ENCODE peak calls at places on chromosomes 5 and 9, in five cellular contexts. One of them, this sample, is unnamed.

GRCh38 chr9:131951905-131952304 is 127.8 kb downstream of the MED27 start:
- DNase-seq in sigmoid colon: no peak
- DNase-seq in fibroblast of lung: peak; percentile 31
- DNase-seq in mammary epithelial cell: no peak
- DNase-seq in GM10248: no peak
- DNase-seq in this sample: no peak

GRCh38 chr5:6398570-6399230 is 20.4 kb upstream of the MED10 start:
- DNase-seq in sigmoid colon: no peak
- DNase-seq in fibroblast of lung: no peak
- DNase-seq in mammary epithelial cell: no peak
- DNase-seq in GM10248: no peak
- DNase-seq in this sample: no peak

GRCh38 chr5:37900692-37901091 is 60.9 kb upstream of the GDNF start:
- DNase-seq in sigmoid colon: peak; percentile 67
- DNase-seq in fibroblast of lung: peak; percentile 35
- DNase-seq in mammary epithelial cell: peak; percentile 24
- DNase-seq in GM10248: no peak
- DNase-seq in this sample: no peak

GRCh38 chr5:38906503-38906902 is 60.7 kb downstream of the OSMR start:
- DNase-seq in sigmoid colon: no peak
- DNase-seq in fibroblast of lung: no peak
- DNase-seq in mammary epithelial cell: no peak
- DNase-seq in GM10248: no peak
- DNase-seq in this sample: no peak

GRCh38 chr9:2231831-2232230 is 216.7 kb downstream of the SMARCA2 start:
- DNase-seq in sigmoid colon: no peak
- DNase-seq in fibroblast of lung: peak; percentile 83
- DNase-seq in mammary epithelial cell: peak; percentile 32
- DNase-seq in GM10248: no peak
- DNase-seq in this sample: no peak

GRCh38 chr5:56342612-56343011 is 109.5 kb upstream of the ANKRD55 start:
- DNase-seq in sigmoid colon: no peak
- DNase-seq in fibroblast of lung: no peak
- DNase-seq in mammary epithelial cell: no peak
- DNase-seq in GM10248: no peak
- DNase-seq in this sample: no peak

GRCh38 chr5:111983459-111983858 is 226.5 kb upstream of the NREP start:
- DNase-seq in sigmoid colon: no peak
- DNase-seq in fibroblast of lung: peak; percentile 32
- DNase-seq in mammary epithelial cell: no peak
- DNase-seq in GM10248: no peak
- DNase-seq in this sample: no peak

GRCh38 chr5:137316346-137316736 is 182.8 kb downstream of the SPOCK1 start:
- DNase-seq in sigmoid colon: no peak
- DNase-seq in fibroblast of lung: peak; percentile 76
- DNase-seq in mammary epithelial cell: no peak
- DNase-seq in GM10248: no peak
- DNase-seq in this sample: no peak

GRCh38 chr9:114220129-114220541 is 64.8 kb downstream of the COL27A1 start:
- DNase-seq in sigmoid colon: no peak
- DNase-seq in fibroblast of lung: no peak
- DNase-seq in mammary epithelial cell: no peak
- DNase-seq in GM10248: no peak
- DNase-seq in this sample: no peak

GRCh38 chr9:136721339-136722092 is 9.1 kb downstream of the DIPK1B start:
- DNase-seq in sigmoid colon: no peak
- DNase-seq in fibroblast of lung: peak; percentile 87
- DNase-seq in mammary epithelial cell: peak; percentile 71
- DNase-seq in GM10248: no peak
- DNase-seq in this sample: no peak

GRCh38 chr5:78527054-78527884 is 121.3 kb downstream of the LHFPL2 start:
- DNase-seq in sigmoid colon: peak; percentile 92
- DNase-seq in fibroblast of lung: peak; percentile 97
- DNase-seq in mammary epithelial cell: peak; percentile 89
- DNase-seq in GM10248: no peak
- DNase-seq in this sample: peak; percentile 88

GRCh38 chr5:164090358-164090757 is 584.9 kb downstream of the MAT2B start:
- DNase-seq in sigmoid colon: no peak
- DNase-seq in fibroblast of lung: no peak
- DNase-seq in mammary epithelial cell: no peak
- DNase-seq in GM10248: no peak
- DNase-seq in this sample: no peak

GRCh38 chr9:92887880-92888338 is 10.1 kb upstream of the ZNF484 start:
- DNase-seq in sigmoid colon: no peak
- DNase-seq in fibroblast of lung: no peak
- DNase-seq in mammary epithelial cell: no peak
- DNase-seq in GM10248: no peak
- DNase-seq in this sample: no peak

GRCh38 chr5:155689403-155689802 is 637.6 kb upstream of the SGCD start:
- DNase-seq in sigmoid colon: no peak
- DNase-seq in fibroblast of lung: no peak
- DNase-seq in mammary epithelial cell: no peak
- DNase-seq in GM10248: no peak
- DNase-seq in this sample: no peak

GRCh38 chr9:96484521-96484931 is 34.6 kb downstream of the HABP4 start:
- DNase-seq in sigmoid colon: no peak
- DNase-seq in fibroblast of lung: peak; percentile 18
- DNase-seq in mammary epithelial cell: no peak
- DNase-seq in GM10248: peak; percentile 77
- DNase-seq in this sample: no peak

GRCh38 chr5:172450861-172451695 is 3.2 kb downstream of the SH3PXD2B start:
- DNase-seq in sigmoid colon: peak; percentile 81
- DNase-seq in fibroblast of lung: no peak
- DNase-seq in mammary epithelial cell: no peak
- DNase-seq in GM10248: peak; percentile 46
- DNase-seq in this sample: no peak

GRCh38 chr5:136200130-136200529 is 7.2 kb upstream of the SMIM32 start:
- DNase-seq in sigmoid colon: no peak
- DNase-seq in fibroblast of lung: no peak
- DNase-seq in mammary epithelial cell: no peak
- DNase-seq in GM10248: no peak
- DNase-seq in this sample: no peak

GRCh38 chr5:100519075-100519474 is 16.1 kb upstream of the FAM174A start:
- DNase-seq in sigmoid colon: no peak
- DNase-seq in fibroblast of lung: no peak
- DNase-seq in mammary epithelial cell: no peak
- DNase-seq in GM10248: no peak
- DNase-seq in this sample: no peak

GRCh38 chr9:135962696-135963307 is 1.6 kb upstream of the UBAC1 start:
- DNase-seq in sigmoid colon: no peak
- DNase-seq in fibroblast of lung: no peak
- DNase-seq in mammary epithelial cell: no peak
- DNase-seq in GM10248: no peak
- DNase-seq in this sample: no peak

GRCh38 chr5:119578937-119579336 is 50.4 kb upstream of the FAM170A start:
- DNase-seq in sigmoid colon: no peak
- DNase-seq in fibroblast of lung: peak; percentile 1
- DNase-seq in mammary epithelial cell: peak; percentile 36
- DNase-seq in GM10248: peak; percentile 14
- DNase-seq in this sample: no peak

GRCh38 chr9:6896562-6896961 is 138.8 kb downstream of the KDM4C start:
- DNase-seq in sigmoid colon: no peak
- DNase-seq in fibroblast of lung: peak; percentile 17
- DNase-seq in mammary epithelial cell: peak; percentile 41
- DNase-seq in GM10248: no peak
- DNase-seq in this sample: no peak

GRCh38 chr5:67248703-67249589 is 52.3 kb upstream of the CD180 start:
- DNase-seq in sigmoid colon: no peak
- DNase-seq in fibroblast of lung: peak; percentile 44
- DNase-seq in mammary epithelial cell: peak; percentile 95
- DNase-seq in GM10248: no peak
- DNase-seq in this sample: no peak

GRCh38 chr5:135016926-135017325 is 17.1 kb downstream of the PITX1 start:
- DNase-seq in sigmoid colon: peak; percentile 54
- DNase-seq in fibroblast of lung: no peak
- DNase-seq in mammary epithelial cell: no peak
- DNase-seq in GM10248: no peak
- DNase-seq in this sample: no peak

GRCh38 chr5:135020111-135020895 is 13.7 kb downstream of the PITX1 start:
- DNase-seq in sigmoid colon: peak; percentile 24
- DNase-seq in fibroblast of lung: no peak
- DNase-seq in mammary epithelial cell: no peak
- DNase-seq in GM10248: no peak
- DNase-seq in this sample: no peak

GRCh38 chr5:135018457-135018856 is 15.6 kb downstream of the PITX1 start:
- DNase-seq in sigmoid colon: no peak
- DNase-seq in fibroblast of lung: no peak
- DNase-seq in mammary epithelial cell: no peak
- DNase-seq in GM10248: no peak
- DNase-seq in this sample: no peak

GRCh38 chr5:135015942-135016341 is 18.1 kb downstream of the PITX1 start:
- DNase-seq in sigmoid colon: no peak
- DNase-seq in fibroblast of lung: no peak
- DNase-seq in mammary epithelial cell: no peak
- DNase-seq in GM10248: no peak
- DNase-seq in this sample: no peak

GRCh38 chr5:135019314-135019713 is 14.7 kb downstream of the PITX1 start:
- DNase-seq in sigmoid colon: peak; percentile 43
- DNase-seq in fibroblast of lung: no peak
- DNase-seq in mammary epithelial cell: no peak
- DNase-seq in GM10248: no peak
- DNase-seq in this sample: no peak
- TF ChIP-seq CTCF in sigmoid colon: no peak
- TF ChIP-seq CTCF in fibroblast of lung: no peak
- TF ChIP-seq CTCF in mammary epithelial cell: no peak
- TF ChIP-seq CTCF in GM10248: peak; percentile 32
- TF ChIP-seq CTCF in this sample: no peak

GRCh38 chr5:132822650-132823480 is 7.6 kb downstream of the SHROOM1 start:
- DNase-seq in sigmoid colon: no peak
- DNase-seq in fibroblast of lung: peak; percentile 56
- DNase-seq in mammary epithelial cell: no peak
- DNase-seq in GM10248: no peak
- DNase-seq in this sample: no peak
- TF ChIP-seq CTCF in sigmoid colon: no peak
- TF ChIP-seq CTCF in fibroblast of lung: no peak
- TF ChIP-seq CTCF in mammary epithelial cell: no peak
- TF ChIP-seq CTCF in GM10248: peak; percentile 9
- TF ChIP-seq CTCF in this sample: no peak

GRCh38 chr9:84315278-84315877 is 25.2 kb downstream of the SLC28A3 start:
- DNase-seq in sigmoid colon: no peak
- DNase-seq in fibroblast of lung: peak; percentile 57
- DNase-seq in mammary epithelial cell: peak; percentile 49
- DNase-seq in GM10248: peak; percentile 59
- DNase-seq in this sample: no peak
- TF ChIP-seq CTCF in sigmoid colon: peak; percentile 37
- TF ChIP-seq CTCF in fibroblast of lung: peak; percentile 75
- TF ChIP-seq CTCF in mammary epithelial cell: peak; percentile 79
- TF ChIP-seq CTCF in GM10248: peak; percentile 84
- TF ChIP-seq CTCF in this sample: peak; percentile 66

DNA sequence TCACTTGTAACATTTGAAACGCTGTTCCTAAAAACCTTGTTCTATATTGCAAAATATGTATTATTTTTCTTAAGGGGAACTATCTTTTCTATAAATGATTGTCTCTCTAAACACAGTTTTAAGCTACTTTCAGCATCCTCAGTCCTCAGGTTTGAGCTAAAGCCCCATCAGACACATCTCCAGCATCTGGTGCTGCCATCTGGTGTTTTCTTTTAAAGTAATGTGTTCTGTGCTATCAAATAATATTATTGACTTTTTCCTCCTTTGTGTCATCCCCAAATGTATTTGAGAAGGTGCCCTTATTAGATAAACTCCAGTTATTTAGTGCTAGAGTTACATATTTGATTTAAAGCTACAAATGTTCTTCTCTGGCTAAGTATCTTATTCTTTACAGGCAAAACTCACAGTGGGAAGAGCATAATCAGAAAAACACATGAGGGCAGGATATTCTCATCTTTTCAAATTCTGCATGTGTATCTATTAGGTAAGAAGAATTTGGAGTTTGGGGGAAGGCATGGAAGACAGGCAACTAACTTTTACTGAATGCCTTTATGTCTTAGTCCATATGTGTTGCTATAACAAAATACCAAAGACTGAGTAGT is 27.5 kb downstream of the ZNF474 start:
- DNase-seq in sigmoid colon: no peak
- DNase-seq in fibroblast of lung: peak; percentile 58
- DNase-seq in mammary epithelial cell: peak; percentile 45
- DNase-seq in GM10248: no peak
- DNase-seq in this sample: no peak
- TF ChIP-seq CTCF in sigmoid colon: peak; percentile 26
- TF ChIP-seq CTCF in fibroblast of lung: peak; percentile 54
- TF ChIP-seq CTCF in mammary epithelial cell: peak; percentile 59
- TF ChIP-seq CTCF in GM10248: peak; percentile 8
- TF ChIP-seq CTCF in this sample: peak; percentile 56

GRCh38 chr9:77177143-77177893 is at the start of gene VPS13A:
- DNase-seq in sigmoid colon: peak; percentile 97
- DNase-seq in fibroblast of lung: peak; percentile 91
- DNase-seq in mammary epithelial cell: peak; percentile 95
- DNase-seq in GM10248: peak; percentile 93
- DNase-seq in this sample: peak; percentile 65
- TF ChIP-seq CTCF in sigmoid colon: peak; percentile 11
- TF ChIP-seq CTCF in fibroblast of lung: peak; percentile 8
- TF ChIP-seq CTCF in mammary epithelial cell: peak; percentile 47
- TF ChIP-seq CTCF in GM10248: peak; percentile 42
- TF ChIP-seq CTCF in this sample: no peak

GRCh38 chr9:120500733-120501132 is 79.2 kb downstream of the CDK5RAP2 start:
- DNase-seq in sigmoid colon: no peak
- DNase-seq in fibroblast of lung: no peak
- DNase-seq in mammary epithelial cell: no peak
- DNase-seq in GM10248: no peak
- DNase-seq in this sample: no peak

GRCh38 chr9:120507936-120508510 is 71.9 kb downstream of the CDK5RAP2 start:
- DNase-seq in sigmoid colon: no peak
- DNase-seq in fibroblast of lung: peak; percentile 41
- DNase-seq in mammary epithelial cell: no peak
- DNase-seq in GM10248: no peak
- DNase-seq in this sample: no peak

GRCh38 chr9:120510816-120511215 is 69.2 kb downstream of the CDK5RAP2 start:
- DNase-seq in sigmoid colon: no peak
- DNase-seq in fibroblast of lung: no peak
- DNase-seq in mammary epithelial cell: no peak
- DNase-seq in GM10248: no peak
- DNase-seq in this sample: no peak

GRCh38 chr9:120505186-120505585 is 74.8 kb downstream of the CDK5RAP2 start:
- DNase-seq in sigmoid colon: no peak
- DNase-seq in fibroblast of lung: no peak
- DNase-seq in mammary epithelial cell: no peak
- DNase-seq in GM10248: no peak
- DNase-seq in this sample: no peak
- TF ChIP-seq CTCF in sigmoid colon: no peak
- TF ChIP-seq CTCF in fibroblast of lung: peak; percentile 29
- TF ChIP-seq CTCF in mammary epithelial cell: no peak
- TF ChIP-seq CTCF in GM10248: no peak
- TF ChIP-seq CTCF in this sample: no peak

DNA sequence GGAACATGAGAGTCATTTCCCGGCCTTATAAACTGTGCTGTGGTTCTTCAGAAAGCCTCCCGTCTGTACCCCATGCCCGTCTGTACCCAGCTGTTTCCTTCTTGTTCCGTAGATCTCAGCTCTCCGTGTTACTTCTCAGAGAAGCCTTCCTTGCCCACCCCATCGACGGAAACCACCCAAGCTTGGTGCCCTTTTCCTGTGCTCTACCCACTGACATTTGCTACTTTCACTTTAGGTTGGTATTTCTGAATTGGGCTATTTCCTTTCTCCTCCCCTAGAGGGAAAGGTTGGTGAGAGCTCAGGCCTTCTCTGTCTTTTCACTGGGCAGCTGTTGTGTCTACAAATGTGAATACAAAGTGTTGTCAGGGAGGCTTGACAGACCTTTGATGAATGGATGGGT is 764.5 kb upstream of the ADAMTS16 start:
- DNase-seq in sigmoid colon: no peak
- DNase-seq in fibroblast of lung: no peak
- DNase-seq in mammary epithelial cell: no peak
- DNase-seq in GM10248: no peak
- DNase-seq in this sample: no peak
- TF ChIP-seq CTCF in sigmoid colon: no peak
- TF ChIP-seq CTCF in fibroblast of lung: no peak
- TF ChIP-seq CTCF in mammary epithelial cell: no peak
- TF ChIP-seq CTCF in GM10248: no peak
- TF ChIP-seq CTCF in this sample: no peak